ENCODE peak calls at places on chromosome X, in ten cellular contexts. P, I, U, K, O, B, X, Z, J and M are unnamed samples.

GRCh38 chrX:77003956-77004355 is 443.2 kb upstream of the FGF16 start:
- DNase-seq in P (no peak), I (no peak), U (no peak), K (no peak), O (peak), B (no peak), X (no peak), Z (no peak), J (no peak), M (no peak)

GRCh38 chrX:108456971-108457477 is 17.4 kb downstream of the COL4A5 start:
- DNase-seq in P (no peak), I (no peak), U (no peak), K (no peak), O (no peak), B (no peak), X (no peak), Z (no peak), J (no peak), M (no peak)

GRCh38 chrX:68186552-68187262 is 246.6 kb downstream of the OPHN1 start:
- DNase-seq in P (no peak), I (no peak), U (peak), K (peak), O (no peak), B (no peak), X (peak), Z (no peak), J (no peak), M (no peak)

GRCh38 chrX:139751053-139751452 is 43.1 kb upstream of the MCF2 start:
- DNase-seq in P (no peak), I (no peak), U (no peak), K (no peak), O (no peak), B (no peak), X (no peak), Z (no peak), J (no peak), M (no peak)

GRCh38 chrX:17738002-17738713 is 865 bp downstream of the SCML1 start:
- DNase-seq in P (no peak), I (peak), U (peak), K (peak), O (peak), B (peak), X (peak), Z (peak), J (peak), M (no peak)

GRCh38 chrX:9312922-9313867 is 151.7 kb upstream of the TBL1X start:
- DNase-seq in P (no peak), I (peak), U (peak), K (no peak), O (peak), B (peak), X (peak), Z (peak), J (peak), M (no peak)

GRCh38 chrX:30153881-30154260 is 61.5 kb upstream of the MAGEB2 start:
- DNase-seq in P (no peak), I (no peak), U (no peak), K (peak), O (no peak), B (no peak), X (peak), Z (no peak), J (no peak), M (peak)

GRCh38 chrX:41184312-41184711 is 99.1 kb downstream of the USP9X start:
- DNase-seq in P (no peak), I (no peak), U (no peak), K (no peak), O (no peak), B (no peak), X (no peak), Z (no peak), J (no peak), M (no peak)

GRCh38 chrX:64169988-64170387 is 35.5 kb downstream of the AMER1 start:
- DNase-seq in P (no peak), I (no peak), U (no peak), K (no peak), O (no peak), B (no peak), X (no peak), Z (no peak), J (no peak), M (no peak)

GRCh38 chrX:69229436-69229835 is 64.2 kb upstream of the PJA1 start:
- DNase-seq in P (no peak), I (no peak), U (peak), K (peak), O (no peak), B (no peak), X (peak), Z (no peak), J (no peak), M (peak)

GRCh38 chrX:24242649-24243556 is 71.0 kb downstream of the SUPT20HL2 start:
- DNase-seq in P (no peak), I (no peak), U (peak), K (peak), O (no peak), B (no peak), X (no peak), Z (no peak), J (no peak), M (no peak)

GRCh38 chrX:107826286-107827136 is 845 bp downstream of the MID2 start:
- DNase-seq in P (no peak), I (peak), U (peak), K (peak), O (peak), B (peak), X (no peak), Z (peak), J (peak), M (no peak)

GRCh38 chrX:101659601-101660063 is at the start of gene ARMCX2:
- DNase-seq in P (no peak), I (peak), U (peak), K (peak), O (no peak), B (no peak), X (peak), Z (peak), J (peak), M (no peak)

GRCh38 chrX:50697691-50698090 is 116.3 kb downstream of the SHROOM4 start:
- DNase-seq in P (no peak), I (no peak), U (peak), K (peak), O (no peak), B (no peak), X (peak), Z (no peak), J (no peak), M (no peak)

GRCh38 chrX:133523094-133523493 is 107.8 kb upstream of the GPC4 start:
- DNase-seq in P (no peak), I (no peak), U (no peak), K (no peak), O (no peak), B (no peak), X (no peak), Z (no peak), J (no peak), M (no peak)

GRCh38 chrX:78573630-78574029 is 85.5 kb downstream of the RTL3 start:
- DNase-seq in P (no peak), I (no peak), U (no peak), K (no peak), O (no peak), B (no peak), X (no peak), Z (no peak), J (no peak), M (no peak)

GRCh38 chrX:107978707-107979307 is 3.4 kb downstream of the TEX13B start:
- DNase-seq in P (no peak), I (peak), U (peak), K (peak), O (no peak), B (no peak), X (peak), Z (no peak), J (peak), M (no peak)

GRCh38 chrX:119784747-119785446 is 6.5 kb downstream of the RPL39 start:
- DNase-seq in P (no peak), I (peak), U (peak), K (peak), O (peak), B (peak), X (no peak), Z (peak), J (peak), M (no peak)